ENCODE peak calls at places on chromosome 3, in ten cellular contexts. One of them, this sample, is unnamed.

GRCh38 chr3:114299421-114299820 is 5.6 kb downstream of the TIGIT start:
- DNase-seq in transverse colon: no peak
- DNase-seq in mesendoderm: peak
- DNase-seq in amygdala: no peak
- DNase-seq in lung: no peak
- DNase-seq in cardiac fibroblast: peak
- DNase-seq in NCI-H748 treated with DMSO at 0.1 percent for 48 hours: no peak
- DNase-seq in stimulated activated CD4-positive, alpha-beta T cell treated with anti-CD3 and anti-CD28 coated beads, Interleukin-15, amount 100 ng/mL, for 1 hour: no peak
- DNase-seq in neuronal stem cell: no peak
- DNase-seq in breast epithelium: no peak
- DNase-seq in this sample: no peak

GRCh38 chr3:66272016-66272415 is 51.2 kb downstream of the SLC25A26 start:
- DNase-seq in cardiac fibroblast: no peak
- DNase-seq in transverse colon: no peak
- DNase-seq in mesendoderm: no peak
- DNase-seq in neuronal stem cell: no peak
- DNase-seq in NCI-H748 treated with DMSO at 0.1 percent for 48 hours: no peak
- DNase-seq in lung: no peak
- DNase-seq in amygdala: no peak
- DNase-seq in stimulated activated CD4-positive, alpha-beta T cell treated with anti-CD3 and anti-CD28 coated beads, Interleukin-15, amount 100 ng/mL, for 1 hour: no peak
- DNase-seq in breast epithelium: no peak
- DNase-seq in this sample: no peak

GRCh38 chr3:186959029-186959624 is 28.8 kb downstream of the ST6GAL1 start:
- DNase-seq in mesendoderm: no peak
- DNase-seq in amygdala: no peak
- DNase-seq in breast epithelium: no peak
- DNase-seq in cardiac fibroblast: no peak
- DNase-seq in neuronal stem cell: no peak
- DNase-seq in NCI-H748 treated with DMSO at 0.1 percent for 48 hours: no peak
- DNase-seq in stimulated activated CD4-positive, alpha-beta T cell treated with anti-CD3 and anti-CD28 coated beads, Interleukin-15, amount 100 ng/mL, for 1 hour: no peak
- DNase-seq in transverse colon: no peak
- DNase-seq in lung: no peak
- DNase-seq in this sample: no peak

GRCh38 chr3:149771652-149772271 is 19.5 kb upstream of the COMMD2 start:
- DNase-seq in NCI-H748 treated with DMSO at 0.1 percent for 48 hours: peak
- DNase-seq in breast epithelium: peak
- DNase-seq in mesendoderm: peak
- DNase-seq in transverse colon: peak
- DNase-seq in neuronal stem cell: peak
- DNase-seq in stimulated activated CD4-positive, alpha-beta T cell treated with anti-CD3 and anti-CD28 coated beads, Interleukin-15, amount 100 ng/mL, for 1 hour: no peak
- DNase-seq in amygdala: no peak
- DNase-seq in cardiac fibroblast: peak
- DNase-seq in lung: peak
- DNase-seq in this sample: peak

GRCh38 chr3:33810545-33810944 is 12.1 kb downstream of the PDCD6IP start:
- DNase-seq in stimulated activated CD4-positive, alpha-beta T cell treated with anti-CD3 and anti-CD28 coated beads, Interleukin-15, amount 100 ng/mL, for 1 hour: no peak
- DNase-seq in breast epithelium: no peak
- DNase-seq in mesendoderm: no peak
- DNase-seq in lung: no peak
- DNase-seq in NCI-H748 treated with DMSO at 0.1 percent for 48 hours: no peak
- DNase-seq in amygdala: no peak
- DNase-seq in neuronal stem cell: no peak
- DNase-seq in transverse colon: no peak
- DNase-seq in cardiac fibroblast: no peak
- DNase-seq in this sample: no peak

GRCh38 chr3:190183121-190183520 is 62.4 kb upstream of the P3H2 start:
- DNase-seq in cardiac fibroblast: peak
- DNase-seq in transverse colon: no peak
- DNase-seq in breast epithelium: no peak
- DNase-seq in neuronal stem cell: peak
- DNase-seq in NCI-H748 treated with DMSO at 0.1 percent for 48 hours: peak
- DNase-seq in mesendoderm: peak
- DNase-seq in amygdala: no peak
- DNase-seq in stimulated activated CD4-positive, alpha-beta T cell treated with anti-CD3 and anti-CD28 coated beads, Interleukin-15, amount 100 ng/mL, for 1 hour: no peak
- DNase-seq in lung: no peak
- DNase-seq in this sample: no peak

GRCh38 chr3:99012051-99012450 is 110.6 kb upstream of the DCBLD2 start:
- DNase-seq in lung: no peak
- DNase-seq in mesendoderm: no peak
- DNase-seq in breast epithelium: no peak
- DNase-seq in neuronal stem cell: no peak
- DNase-seq in cardiac fibroblast: peak
- DNase-seq in amygdala: no peak
- DNase-seq in NCI-H748 treated with DMSO at 0.1 percent for 48 hours: no peak
- DNase-seq in transverse colon: no peak
- DNase-seq in stimulated activated CD4-positive, alpha-beta T cell treated with anti-CD3 and anti-CD28 coated beads, Interleukin-15, amount 100 ng/mL, for 1 hour: no peak
- DNase-seq in this sample: no peak

GRCh38 chr3:152051501-152052404 is 178.3 kb downstream of the SUCNR1 start:
- DNase-seq in lung: no peak
- DNase-seq in stimulated activated CD4-positive, alpha-beta T cell treated with anti-CD3 and anti-CD28 coated beads, Interleukin-15, amount 100 ng/mL, for 1 hour: no peak
- DNase-seq in amygdala: no peak
- DNase-seq in neuronal stem cell: no peak
- DNase-seq in mesendoderm: no peak
- DNase-seq in transverse colon: no peak
- DNase-seq in NCI-H748 treated with DMSO at 0.1 percent for 48 hours: peak
- DNase-seq in cardiac fibroblast: peak
- DNase-seq in breast epithelium: no peak
- DNase-seq in this sample: no peak

GRCh38 chr3:151268267-151269235 is 9.8 kb downstream of the P2RY14 start:
- DNase-seq in transverse colon: peak
- DNase-seq in breast epithelium: no peak
- DNase-seq in amygdala: no peak
- DNase-seq in stimulated activated CD4-positive, alpha-beta T cell treated with anti-CD3 and anti-CD28 coated beads, Interleukin-15, amount 100 ng/mL, for 1 hour: no peak
- DNase-seq in cardiac fibroblast: no peak
- DNase-seq in mesendoderm: no peak
- DNase-seq in NCI-H748 treated with DMSO at 0.1 percent for 48 hours: no peak
- DNase-seq in lung: no peak
- DNase-seq in neuronal stem cell: no peak
- DNase-seq in this sample: no peak

GRCh38 chr3:195446359-195446758 is 3.5 kb upstream of the ACAP2 start:
- DNase-seq in amygdala: no peak
- DNase-seq in neuronal stem cell: no peak
- DNase-seq in mesendoderm: peak
- DNase-seq in lung: no peak
- DNase-seq in breast epithelium: no peak
- DNase-seq in transverse colon: no peak
- DNase-seq in cardiac fibroblast: no peak
- DNase-seq in stimulated activated CD4-positive, alpha-beta T cell treated with anti-CD3 and anti-CD28 coated beads, Interleukin-15, amount 100 ng/mL, for 1 hour: no peak
- DNase-seq in NCI-H748 treated with DMSO at 0.1 percent for 48 hours: no peak
- DNase-seq in this sample: no peak

GRCh38 chr3:25423780-25424179 is 4.3 kb upstream of the RARB start:
- DNase-seq in breast epithelium: no peak
- DNase-seq in mesendoderm: peak
- DNase-seq in neuronal stem cell: no peak
- DNase-seq in lung: no peak
- DNase-seq in transverse colon: no peak
- DNase-seq in stimulated activated CD4-positive, alpha-beta T cell treated with anti-CD3 and anti-CD28 coated beads, Interleukin-15, amount 100 ng/mL, for 1 hour: no peak
- DNase-seq in NCI-H748 treated with DMSO at 0.1 percent for 48 hours: no peak
- DNase-seq in cardiac fibroblast: peak
- DNase-seq in amygdala: no peak
- DNase-seq in this sample: no peak

GRCh38 chr3:195401959-195402358 is 40.9 kb downstream of the ACAP2 start:
- DNase-seq in lung: no peak
- DNase-seq in mesendoderm: no peak
- DNase-seq in stimulated activated CD4-positive, alpha-beta T cell treated with anti-CD3 and anti-CD28 coated beads, Interleukin-15, amount 100 ng/mL, for 1 hour: no peak
- DNase-seq in NCI-H748 treated with DMSO at 0.1 percent for 48 hours: peak
- DNase-seq in cardiac fibroblast: no peak
- DNase-seq in neuronal stem cell: no peak
- DNase-seq in breast epithelium: no peak
- DNase-seq in transverse colon: no peak
- DNase-seq in amygdala: no peak
- DNase-seq in this sample: no peak

This sample was measured in omental fat pad.